ENCODE peak calls at places on chromosomes 12 and 14, in five cellular contexts. I is stimulated activated CD4-positive, alpha-beta T cell treated with anti-CD3 and anti-CD28 coated beads, Interleukin-15, amount 100 ng/mL, for 1 hour; S is endodermal cell; Z is HCT116; R is dorsolateral prefrontal cortex. T is an unnamed sample.

GRCh38 chr12:52426034-52426433 is 8.1 kb downstream of the KRT75 start:
- DNase-seq in Z (no peak), S (no peak), R (no peak), I (no peak), T (no peak)

GRCh38 chr12:4153343-4153892 is 120.1 kb upstream of the CCND2 start:
- DNase-seq in S (peak; percentile 52), R (no peak), Z (no peak), I (peak; percentile 34), T (peak; percentile 37)

GRCh38 chr12:92041742-92042141 is 103.9 kb downstream of the BTG1 start:
- DNase-seq in Z (no peak), R (no peak), I (no peak), S (peak; percentile 55), T (peak; percentile 45)

GRCh38 chr14:59098377-59098776 is 90.1 kb upstream of the DAAM1 start:
- DNase-seq in S (no peak), R (no peak), Z (no peak), I (no peak), T (no peak)

GRCh38 chr14:54781080-54781479 is 121.5 kb downstream of the GCH1 start:
- DNase-seq in Z (no peak), S (no peak), I (no peak), R (no peak), T (no peak)

GRCh38 chr12:71948390-71948789 is 9.7 kb downstream of the TPH2 start:
- DNase-seq in Z (no peak), I (no peak), S (peak; percentile 74), R (no peak), T (no peak)

GRCh38 chr12:91381309-91381804 is 198.7 kb upstream of the DCN start:
- DNase-seq in Z (no peak), I (no peak), R (peak; percentile 86), S (peak; percentile 94), T (no peak)

GRCh38 chr14:47392351-47392750 is 283.1 kb downstream of the MDGA2 start:
- DNase-seq in Z (no peak), I (no peak), R (no peak), S (no peak), T (no peak)

GRCh38 chr14:101893759-101894158 is 70.6 kb upstream of the DYNC1H1 start:
- DNase-seq in R (no peak), S (peak; percentile 29), Z (no peak), I (no peak), T (no peak)

GRCh38 chr14:72613196-72613974 is 280.5 kb downstream of the DPF3 start:
- DNase-seq in Z (no peak), I (no peak), R (no peak), S (peak; percentile 21), T (no peak)

GRCh38 chr12:89245090-89245489 is 107.2 kb downstream of the DUSP6 start:
- DNase-seq in Z (no peak), R (no peak), S (peak; percentile 64), I (no peak), T (peak; percentile 78)

GRCh38 chr14:92877757-92878431 is 45.1 kb upstream of the CHGA start:
- DNase-seq in S (peak; percentile 63), Z (no peak), R (no peak), I (no peak), T (no peak)

GRCh38 chr12:115191342-115191741 is 507.4 kb upstream of the TBX3 start:
- DNase-seq in I (no peak), R (no peak), Z (no peak), S (no peak), T (no peak)

GRCh38 chr12:78759387-78759786 is 105.2 kb upstream of the SYT1 start:
- DNase-seq in S (no peak), R (no peak), I (no peak), Z (no peak), T (no peak)

GRCh38 chr12:50545783-50546182 is 41.0 kb downstream of the DIP2B start:
- DNase-seq in Z (no peak), R (no peak), S (no peak), I (no peak), T (no peak)

GRCh38 chr14:74211945-74212580 is 27.2 kb upstream of the VSX2 start:
- DNase-seq in I (no peak), R (no peak), S (no peak), Z (no peak), T (no peak)

GRCh38 chr12:124545508-124546418 is 21.6 kb downstream of the NCOR2 start:
- DNase-seq in I (no peak), S (no peak), Z (no peak), R (no peak), T (no peak)

GRCh38 chr14:93941293-93941910 is 14.3 kb downstream of the FAM181A start:
- DNase-seq in Z (no peak), R (no peak), S (no peak), I (no peak), T (no peak)

GRCh38 chr12:126776047-126776446 is 1490.9 kb upstream of the TMEM132C start:
- DNase-seq in I (no peak), S (no peak), Z (no peak), R (no peak), T (no peak)

GRCh38 chr12:3727877-3728632 is 24.9 kb downstream of the CRACR2A start:
- DNase-seq in I (no peak), R (no peak), Z (no peak), S (no peak), T (peak; percentile 65)

GRCh38 chr14:65792208-65792905 is 379.8 kb downstream of the FUT8 start:
- DNase-seq in I (no peak), R (no peak), S (peak; percentile 90), Z (peak; percentile 6), T (no peak)

GRCh38 chr12:101634724-101635123 is 40.0 kb downstream of the MYBPC1 start:
- DNase-seq in Z (no peak), S (no peak), R (no peak), I (no peak), T (no peak)

GRCh38 chr12:41466300-41466699 is 278.2 kb downstream of the PDZRN4 start:
- DNase-seq in Z (no peak), S (no peak), R (no peak), I (no peak), T (no peak)

GRCh38 chr12:55582066-55582465 is 9.8 kb downstream of the OR2AP1 start:
- DNase-seq in I (no peak), S (no peak), R (no peak), Z (no peak), T (no peak)

GRCh38 chr12:71840226-71840847 is 778 bp downstream of the TBC1D15 start:
- DNase-seq in I (no peak), Z (peak; percentile 23), S (no peak), R (no peak), T (no peak)

GRCh38 chr12:87866602-87867292 is 162.5 kb downstream of the C12orf50 start:
- DNase-seq in S (peak; percentile 50), I (no peak), R (no peak), Z (peak; percentile 12), T (no peak)

GRCh38 chr14:71754422-71755095 is 177.7 kb upstream of the RGS6 start:
- DNase-seq in R (no peak), Z (peak; percentile 7), I (no peak), S (peak; percentile 78), T (no peak)

GRCh38 chr12:127548123-127548553 is 718.8 kb upstream of the TMEM132C start:
- DNase-seq in Z (no peak), R (no peak), S (no peak), I (no peak), T (no peak)

GRCh38 chr12:55694651-55695050 is 13.1 kb downstream of the ITGA7 start:
- DNase-seq in Z (no peak), R (no peak), S (no peak), I (no peak), T (no peak)

GRCh38 chr12:41802803-41803202 is 341.9 kb downstream of the GXYLT1 start:
- DNase-seq in Z (no peak), R (no peak), I (no peak), S (no peak), T (no peak)

GRCh38 chr14:105844047-105844630 is 317.8 kb downstream of the TMEM121 start:
- DNase-seq in S (peak; percentile 11), I (no peak), Z (no peak), R (peak; percentile 1), T (no peak)

GRCh38 chr12:120690978-120691377 is 4.0 kb downstream of the MLEC start:
- DNase-seq in Z (no peak), I (no peak), R (no peak), S (no peak), T (no peak)

GRCh38 chr14:54606631-54607133 is 39.8 kb downstream of the SAMD4A start:
- DNase-seq in I (no peak), R (no peak), S (no peak), Z (no peak), T (no peak)

GRCh38 chr12:67217647-67218046 is 51.5 kb upstream of the CAND1 start:
- DNase-seq in S (no peak), I (no peak), R (no peak), Z (no peak), T (no peak)

GRCh38 chr12:121391619-121392324 is 8.1 kb upstream of the RNF34 start:
- DNase-seq in I (no peak), R (no peak), Z (no peak), S (no peak), T (peak; percentile 32)

GRCh38 chr12:30900351-30900750 is 26.2 kb upstream of the TSPAN11 start:
- DNase-seq in I (no peak), S (no peak), R (no peak), Z (no peak), T (no peak)

GRCh38 chr12:92929957-92930356 is 862 bp upstream of the EEA1 start:
- DNase-seq in S (no peak), Z (no peak), I (no peak), R (no peak), T (no peak)

T was measured in central memory CD4-positive, alpha-beta T cell.